ENCODE peak calls at places on chromosomes 3 and 15, in seven cellular contexts. N is ascending aorta, U is foreskin keratinocyte, T is lower lobe of right lung, S is aorta, I is heart left ventricle, Q is gastrocnemius medialis. C is an unnamed sample. For H3K4me1, the result is how much of the 10 kb centered on the place peaks cover.

GRCh38 chr15:51801391-51801835 is 28.0 kb upstream of the TMOD3 start:
- DNase-seq in N (no peak), U (no peak), T (no peak), S (no peak), I (peak), Q (no peak), C (no peak)

GRCh38 chr15:67914537-67915373 is 74.9 kb upstream of the RNU6-1 start:
- DNase-seq in N (peak), U (no peak), T (peak), S (peak), I (peak), Q (peak), C (no peak)

GRCh38 chr3:196406806-196407470 is 25.3 kb downstream of the UBXN7 start:
- DNase-seq in N (no peak), U (no peak), T (no peak), S (no peak), I (no peak), Q (no peak), C (no peak)

GRCh38 chr3:59006791-59007517 is 42.9 kb downstream of the CFAP20DC start:
- DNase-seq in N (no peak), U (no peak), T (no peak), S (no peak), I (peak), Q (no peak), C (no peak)

GRCh38 chr3:120143676-120144075 is 49.4 kb upstream of the GSK3B start:
- DNase-seq in N (no peak), U (no peak), T (no peak), S (no peak), I (no peak), Q (no peak), C (no peak)

GRCh38 chr3:99925584-99925983 is 107.9 kb downstream of the CMSS1 start:
- DNase-seq in N (peak), U (peak), T (peak), S (no peak), I (peak), Q (no peak), C (no peak)

GRCh38 chr3:134640872-134641470 is 9.9 kb downstream of the KY start:
- DNase-seq in N (no peak), U (no peak), T (no peak), S (no peak), I (no peak), Q (no peak), C (no peak)

GRCh38 chr3:197877902-197878301 is 72.1 kb upstream of the RPL35A start:
- DNase-seq in N (no peak), U (no peak), T (no peak), S (no peak), I (no peak), Q (no peak), C (no peak)

GRCh38 chr3:14846481-14846880 is 27.7 kb downstream of the FGD5 start:
- DNase-seq in N (no peak), U (no peak), T (no peak), S (no peak), I (no peak), Q (no peak), C (no peak)

GRCh38 chr15:100121285-100121684 is 220.5 kb downstream of the ADAMTS17 start:
- DNase-seq in N (no peak), U (no peak), T (no peak), S (no peak), I (no peak), Q (no peak), C (no peak)

GRCh38 chr15:50798684-50799083 is 33.2 kb upstream of the SPPL2A start:
- DNase-seq in N (no peak), U (peak), T (no peak), S (no peak), I (no peak), Q (peak), C (no peak)

GRCh38 chr3:183313331-183313730 is 60.3 kb downstream of the B3GNT5 start:
- DNase-seq in N (no peak), U (no peak), T (no peak), S (no peak), I (no peak), Q (no peak), C (no peak)

DNA sequence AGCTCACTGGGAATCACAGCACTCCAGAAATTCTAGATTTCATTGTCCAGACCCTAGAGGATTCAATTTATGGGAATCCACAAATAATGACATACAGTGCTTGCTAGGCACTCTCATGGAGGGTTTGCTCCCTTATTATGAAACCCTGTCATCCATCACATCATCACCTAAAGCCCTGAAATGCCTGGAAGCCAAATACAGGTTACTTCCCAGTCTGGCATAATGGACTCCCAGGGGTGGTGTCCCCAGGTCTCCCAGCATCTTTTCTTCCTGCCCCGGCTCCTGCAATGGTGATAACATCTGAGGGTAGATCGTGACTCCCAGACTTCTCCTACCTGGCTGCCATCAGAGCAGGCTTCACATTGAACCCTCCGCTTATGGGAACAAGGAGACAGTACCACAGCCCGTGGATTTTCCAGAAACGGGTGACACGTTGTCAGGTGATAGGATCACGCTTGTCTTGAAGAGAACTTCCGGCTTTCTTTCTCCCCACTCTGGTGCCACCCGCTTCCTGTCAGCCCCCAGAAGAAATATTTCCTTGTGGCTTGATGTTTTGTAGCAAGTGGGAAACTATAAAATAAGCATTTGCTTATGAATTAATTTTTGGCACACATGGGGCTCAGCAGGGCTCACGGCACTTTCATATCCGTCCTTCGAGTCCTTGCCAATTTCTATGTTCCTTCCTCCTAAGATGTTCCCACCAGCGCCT is 238.7 kb upstream of the BHLHE40 start:
- DNase-seq in N (no peak), U (no peak), T (no peak), S (no peak), I (peak), Q (no peak), C (no peak)
- H3K27ac ChIP-seq in N (peak), U (peak), T (peak), S (peak), I (peak), Q (peak), C (peak)

GRCh38 chr3:141071681-141072260 is 20.6 kb downstream of the SPSB4 start:
- DNase-seq in N (peak), U (no peak), T (peak), S (peak), I (no peak), Q (no peak), C (no peak)

GRCh38 chr3:141076821-141077571 is 25.8 kb downstream of the SPSB4 start:
- DNase-seq in N (peak), U (no peak), T (peak), S (peak), I (peak), Q (no peak), C (no peak)

GRCh38 chr3:141072950-141073349 is 21.8 kb downstream of the SPSB4 start:
- DNase-seq in N (no peak), U (no peak), T (no peak), S (no peak), I (no peak), Q (no peak), C (no peak)

GRCh38 chr3:141076026-141076797 is 25.1 kb downstream of the SPSB4 start:
- DNase-seq in N (peak), U (no peak), T (no peak), S (peak), I (no peak), Q (no peak), C (no peak)

DNA sequence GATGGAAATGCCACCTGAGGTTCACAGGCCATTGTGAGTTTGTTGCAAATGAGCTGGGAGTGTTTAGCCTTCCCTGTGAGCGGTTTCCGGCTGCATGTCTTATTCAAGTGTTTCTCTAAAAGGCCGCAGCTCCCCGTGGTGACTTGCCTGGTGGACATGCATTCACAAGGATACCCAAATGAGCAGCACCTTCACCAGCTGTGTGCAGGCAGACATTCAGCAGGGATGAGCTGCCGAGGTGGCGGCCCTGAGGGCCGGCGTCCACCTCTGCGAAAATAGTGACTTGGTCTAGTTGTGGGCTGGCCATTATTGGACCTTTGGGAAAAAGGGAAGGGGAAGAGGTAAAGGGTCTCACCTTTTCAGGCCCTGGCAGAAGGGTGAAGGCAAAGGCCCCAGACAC is 23.4 kb downstream of the SPSB4 start:
- DNase-seq in N (no peak), U (no peak), T (no peak), S (peak), I (no peak), Q (no peak), C (no peak)
- H3K4me1 ChIP-seq in N (under half), U (under half), T (under half), S (under half), I (under half), Q (under half), C (under half)

DNA sequence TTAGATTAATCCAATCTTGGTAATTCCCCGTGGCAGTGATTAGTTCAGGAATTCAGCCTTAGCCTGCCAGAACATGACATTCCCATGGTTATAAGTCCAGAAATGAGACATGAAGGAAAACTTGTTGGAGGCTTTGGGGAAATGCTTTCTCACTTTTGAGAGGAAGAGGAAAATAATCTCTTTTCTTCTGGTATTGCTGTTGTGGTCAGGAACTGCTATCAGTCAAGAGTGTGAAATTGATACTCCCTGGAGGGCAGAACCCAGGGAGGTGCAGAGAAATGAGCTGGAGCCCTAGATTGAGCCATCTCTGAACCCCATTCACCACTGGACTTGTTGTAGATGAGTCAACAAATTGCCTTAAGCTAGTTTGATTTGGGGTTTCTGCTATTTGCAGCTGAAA is 38.6 kb upstream of the APH1B start:
- DNase-seq in N (no peak), U (peak), T (no peak), S (no peak), I (no peak), Q (no peak), C (no peak)
- H3K27ac ChIP-seq in N (no peak), U (peak), T (no peak), S (no peak), I (no peak), Q (no peak), C (peak)

GRCh38 chr3:151817473-151817872 is 3.6 kb downstream of the AADAC start:
- DNase-seq in N (no peak), U (no peak), T (no peak), S (no peak), I (no peak), Q (no peak), C (no peak)
- H3K4me1 ChIP-seq in N (under half), U (under half), T (under half), S (under half), I (under half), Q (under half), C (under half)

GRCh38 chr3:187736418-187736871 is 8.8 kb downstream of the BCL6 start:
- DNase-seq in N (peak), U (no peak), T (peak), S (no peak), I (peak), Q (peak), C (no peak)

GRCh38 chr3:187735837-187736236 is 9.4 kb downstream of the BCL6 start:
- DNase-seq in N (peak), U (no peak), T (no peak), S (no peak), I (no peak), Q (peak), C (no peak)

GRCh38 chr3:187733371-187733770 is 11.9 kb downstream of the BCL6 start:
- DNase-seq in N (peak), U (no peak), T (no peak), S (no peak), I (no peak), Q (no peak), C (no peak)

GRCh38 chr3:187734841-187735240 is 10.4 kb downstream of the BCL6 start:
- DNase-seq in N (peak), U (no peak), T (no peak), S (no peak), I (no peak), Q (no peak), C (no peak)

GRCh38 chr3:187735383-187735782 is 9.9 kb downstream of the BCL6 start:
- DNase-seq in N (peak), U (no peak), T (no peak), S (no peak), I (no peak), Q (no peak), C (no peak)
- H3K27ac ChIP-seq in N (peak), U (no peak), T (no peak), S (no peak), I (peak), Q (peak), C (peak)

DNA sequence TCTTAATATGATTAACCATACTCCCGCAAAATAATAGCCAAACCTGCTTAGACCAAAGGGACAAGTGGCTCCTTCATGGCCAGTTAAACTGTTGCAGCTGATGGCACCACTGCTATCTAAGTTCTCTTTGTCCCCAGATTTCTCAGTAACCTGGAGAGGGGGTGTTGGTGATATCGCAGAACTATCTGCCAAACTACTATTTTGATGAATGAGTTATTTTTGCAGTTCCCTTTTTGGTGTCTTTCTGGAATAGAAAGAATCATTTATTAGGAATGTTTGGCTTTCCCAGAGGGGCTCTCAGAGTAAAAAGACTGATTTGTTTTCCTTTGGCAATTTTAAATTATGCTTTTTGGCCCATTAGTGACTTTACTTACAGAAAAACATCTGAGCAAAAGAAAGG is 33.0 kb downstream of the CLEC3B start:
- DNase-seq in N (no peak), U (no peak), T (no peak), S (no peak), I (no peak), Q (no peak), C (no peak)
- H3K4me1 ChIP-seq in N (under half), U (under half), T (under half), S (under half), I (under half), Q (under half), C (under half)

DNA sequence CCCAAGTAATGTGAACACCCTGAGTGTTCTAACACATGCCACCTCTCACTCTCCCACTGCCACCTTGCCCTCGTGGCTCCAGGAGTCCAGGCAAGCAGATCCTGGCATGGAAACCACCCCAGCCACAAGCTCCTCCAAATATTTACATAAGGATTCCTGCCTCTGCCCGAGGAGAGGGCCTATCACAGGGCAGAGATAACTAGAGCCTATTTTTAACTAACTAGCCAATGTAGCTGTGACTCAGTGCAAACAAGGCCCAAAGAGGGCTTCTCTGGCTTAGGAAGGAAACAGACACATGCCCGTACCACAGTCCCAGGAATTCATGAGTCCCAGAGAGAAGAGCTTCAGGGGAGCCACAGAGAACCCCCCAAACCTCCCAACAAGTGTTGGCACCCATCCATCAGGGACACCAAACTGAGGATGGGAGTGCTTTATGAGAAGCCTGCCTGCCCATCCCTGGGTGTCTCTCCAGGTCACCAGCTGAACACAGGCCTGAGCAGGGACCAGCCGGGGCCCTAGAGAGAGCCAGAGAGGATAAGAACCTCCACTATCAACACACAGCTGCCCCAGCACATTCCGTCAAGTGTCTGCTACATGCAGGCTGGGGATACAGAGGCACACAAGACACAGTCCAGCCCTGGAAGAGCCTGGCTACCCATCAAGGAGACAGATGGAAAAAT is 9.2 kb downstream of the FYCO1 start:
- DNase-seq in N (peak), U (peak), T (no peak), S (no peak), I (peak), Q (peak), C (no peak)
- H3K27ac ChIP-seq in N (peak), U (no peak), T (peak), S (peak), I (peak), Q (peak), C (peak)

GRCh38 chr3:160124224-160124623 is 101.0 kb upstream of the C3orf80 start:
- DNase-seq in N (no peak), U (no peak), T (no peak), S (no peak), I (no peak), Q (no peak), C (no peak)
- H3K4me1 ChIP-seq in N (under half), U (under half), T (under half), S (under half), I (under half), Q (under half), C (under half)

GRCh38 chr3:66394261-66395249 is 106.3 kb downstream of the LRIG1 start:
- DNase-seq in N (peak), U (no peak), T (no peak), S (no peak), I (no peak), Q (no peak), C (no peak)
- H3K27ac ChIP-seq in N (peak), U (no peak), T (no peak), S (peak), I (peak), Q (peak), C (no peak)

GRCh38 chr3:20064387-20064786 is 24.1 kb downstream of the KAT2B start:
- DNase-seq in N (no peak), U (peak), T (no peak), S (no peak), I (no peak), Q (no peak), C (no peak)

GRCh38 chr3:20061331-20061730 is 21.1 kb downstream of the KAT2B start:
- DNase-seq in N (no peak), U (no peak), T (no peak), S (no peak), I (no peak), Q (no peak), C (no peak)

GRCh38 chr3:20057612-20058180 is 17.4 kb downstream of the KAT2B start:
- DNase-seq in N (no peak), U (no peak), T (no peak), S (no peak), I (no peak), Q (no peak), C (no peak)

GRCh38 chr3:20062996-20063395 is 22.8 kb downstream of the KAT2B start:
- DNase-seq in N (no peak), U (no peak), T (no peak), S (no peak), I (no peak), Q (no peak), C (no peak)

DNA sequence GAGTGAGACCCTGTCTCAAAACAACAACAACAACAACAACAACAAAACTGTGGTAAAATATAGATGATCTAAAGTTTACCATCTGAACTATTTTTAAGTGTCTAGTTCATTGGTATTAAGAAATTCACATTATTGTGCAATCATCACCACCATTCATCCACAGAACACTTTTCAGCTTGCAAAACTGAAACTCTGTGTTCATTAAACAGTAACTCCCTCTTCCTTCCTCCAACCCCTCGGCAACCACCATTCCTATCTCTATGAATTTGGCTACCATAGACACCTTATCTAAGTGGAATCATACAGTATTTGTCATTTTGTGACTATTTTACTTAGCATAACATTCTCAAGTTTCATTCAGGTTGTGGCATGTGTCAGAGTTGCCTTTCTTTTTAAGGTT is 20.7 kb downstream of the KAT2B start:
- DNase-seq in N (no peak), U (no peak), T (no peak), S (no peak), I (no peak), Q (no peak), C (no peak)
- H3K4me1 ChIP-seq in N (under half), U (under half), T (under half), S (under half), I (under half), Q (under half), C (under half)

C was measured in esophagus squamous epithelium.